ENCODE peak calls at places on chromosomes 11 and 22, in seven cellular contexts. I is effector CD4-positive, alpha-beta T cell; S is putamen; A is T-cell; N is CMK; W is stimulated activated CD4-positive, alpha-beta T cell treated with anti-CD3 and anti-CD28 coated beads, Interleukin-2, amount 100 ng/mL, for 48 hours; P is colonic mucosa. E is an unnamed sample.

GRCh38 chr11:3165152-3165705 is at the start of gene OSBPL5:
- DNase-seq in I (no peak), S (peak), A (peak), N (no peak), W (peak), P (peak), E (no peak)

GRCh38 chr11:113296447-113297205 is 17.8 kb upstream of the TTC12 start:
- DNase-seq in I (no peak), S (no peak), A (no peak), N (no peak), W (no peak), P (no peak), E (no peak)

GRCh38 chr22:26975865-26976264 is 318.5 kb downstream of the MIAT start:
- DNase-seq in I (no peak), S (no peak), A (no peak), N (no peak), W (no peak), P (no peak), E (no peak)

GRCh38 chr11:18752502-18752901 is 26.5 kb upstream of the IGSF22 start:
- DNase-seq in I (no peak), S (no peak), A (no peak), N (no peak), W (no peak), P (no peak), E (no peak)

GRCh38 chr11:40118780-40119179 is 1340.7 kb downstream of the LRRC4C start:
- DNase-seq in I (no peak), S (no peak), A (no peak), N (no peak), W (no peak), P (no peak), E (peak)

GRCh38 chr22:44403930-44404329 is 91.2 kb upstream of the SHISAL1 start:
- DNase-seq in I (no peak), S (no peak), A (no peak), N (no peak), W (no peak), P (no peak), E (no peak)

GRCh38 chr11:36684840-36685800 is 87.1 kb upstream of the RAG2 start:
- DNase-seq in I (no peak), S (no peak), A (peak), N (no peak), W (no peak), P (no peak), E (no peak)

GRCh38 chr11:122186439-122187080 is 70.5 kb upstream of the BLID start:
- DNase-seq in I (no peak), S (no peak), A (no peak), N (no peak), W (no peak), P (no peak), E (no peak)

GRCh38 chr11:3675971-3676370 is 4.8 kb upstream of the CHRNA10 start:
- DNase-seq in I (no peak), S (no peak), A (no peak), N (no peak), W (no peak), P (no peak), E (no peak)

GRCh38 chr11:47359162-47359561 is 6.7 kb upstream of the MYBPC3 start:
- DNase-seq in I (no peak), S (no peak), A (no peak), N (no peak), W (no peak), P (no peak), E (no peak)

GRCh38 chr22:23688571-23688970 is 2.2 kb upstream of the RGL4 start:
- DNase-seq in I (no peak), S (no peak), A (no peak), N (no peak), W (no peak), P (no peak), E (no peak)

GRCh38 chr11:116727990-116728389 is 44.8 kb downstream of the BUD13 start:
- DNase-seq in I (no peak), S (no peak), A (no peak), N (no peak), W (no peak), P (no peak), E (no peak)

GRCh38 chr11:82874646-82875523 is 25.3 kb downstream of the PRCP start:
- DNase-seq in I (no peak), S (no peak), A (no peak), N (no peak), W (no peak), P (no peak), E (no peak)

GRCh38 chr11:59172345-59173079 is 580 bp downstream of the DTX4 start:
- DNase-seq in I (peak), S (no peak), A (peak), N (no peak), W (no peak), P (peak), E (no peak)

GRCh38 chr11:93198221-93198650 is 445 bp upstream of the SLC36A4 start:
- DNase-seq in I (no peak), S (peak), A (no peak), N (no peak), W (no peak), P (no peak), E (no peak)

GRCh38 chr22:42367980-42368378 is 64.2 kb downstream of the NFAM1 start:
- DNase-seq in I (no peak), S (no peak), A (no peak), N (no peak), W (no peak), P (peak), E (no peak)

GRCh38 chr11:19702620-19703019 is 10.0 kb upstream of the NAV2 start:
- DNase-seq in I (no peak), S (no peak), A (no peak), N (no peak), W (no peak), P (no peak), E (no peak)

GRCh38 chr11:130816941-130817607 is 99.2 kb downstream of the SNX19 start:
- DNase-seq in I (no peak), S (no peak), A (no peak), N (no peak), W (no peak), P (no peak), E (no peak)

GRCh38 chr11:75160328-75160757 is 9.4 kb downstream of the SLCO2B1 start:
- DNase-seq in I (no peak), S (no peak), A (no peak), N (no peak), W (no peak), P (peak), E (no peak)

GRCh38 chr11:27464155-27464759 is 8.3 kb downstream of the LGR4 start:
- DNase-seq in I (no peak), S (no peak), A (no peak), N (no peak), W (no peak), P (peak), E (no peak)

GRCh38 chr11:130890039-130890745 is 26.1 kb downstream of the SNX19 start:
- DNase-seq in I (no peak), S (peak), A (no peak), N (no peak), W (no peak), P (no peak), E (no peak)

GRCh38 chr11:117328414-117329010 is 858 bp downstream of the CEP164 start:
- DNase-seq in I (no peak), S (no peak), A (no peak), N (no peak), W (no peak), P (peak), E (peak)

GRCh38 chr11:47378836-47379170 is 456 bp upstream of the SPI1 start:
- DNase-seq in I (no peak), S (no peak), A (no peak), N (no peak), W (no peak), P (no peak), E (no peak)

GRCh38 chr22:46074771-46075551 is 75.4 kb upstream of the PPARA start:
- DNase-seq in I (no peak), S (no peak), A (no peak), N (no peak), W (no peak), P (no peak), E (no peak)

GRCh38 chr22:49963647-49964026 is 3.1 kb downstream of the PIM3 start:
- DNase-seq in I (peak), S (no peak), A (no peak), N (no peak), W (no peak), P (peak), E (no peak)

GRCh38 chr22:40668611-40669390 is 10.5 kb upstream of the MCHR1 start:
- DNase-seq in I (no peak), S (no peak), A (no peak), N (no peak), W (no peak), P (no peak), E (no peak)

GRCh38 chr11:131467645-131468270 is 97.3 kb downstream of the NTM start:
- DNase-seq in I (no peak), S (no peak), A (no peak), N (no peak), W (no peak), P (no peak), E (no peak)

GRCh38 chr22:22751043-22751603 is 106.7 kb downstream of the GGTLC2 start:
- DNase-seq in I (no peak), S (no peak), A (no peak), N (no peak), W (no peak), P (no peak), E (no peak)

GRCh38 chr22:35203583-35203982 is 53.7 kb upstream of the HMGXB4 start:
- DNase-seq in I (no peak), S (no peak), A (no peak), N (no peak), W (no peak), P (no peak), E (no peak)

GRCh38 chr11:97364047-97364446 is 974.2 kb downstream of the JRKL start:
- DNase-seq in I (no peak), S (no peak), A (no peak), N (no peak), W (no peak), P (no peak), E (no peak)

GRCh38 chr11:73240190-73240781 is 22.2 kb downstream of the P2RY2 start:
- DNase-seq in I (no peak), S (no peak), A (no peak), N (no peak), W (no peak), P (no peak), E (no peak)

GRCh38 chr11:57513911-57514537 is 1.5 kb downstream of the SLC43A1 start:
- DNase-seq in I (no peak), S (no peak), A (peak), N (no peak), W (peak), P (peak), E (no peak)

GRCh38 chr11:19524171-19524671 is 188.4 kb upstream of the NAV2 start:
- DNase-seq in I (no peak), S (peak), A (no peak), N (no peak), W (no peak), P (no peak), E (no peak)

GRCh38 chr22:50314455-50315288 is 7.2 kb upstream of the PLXNB2 start:
- DNase-seq in I (peak), S (no peak), A (peak), N (peak), W (peak), P (peak), E (no peak)

GRCh38 chr11:66317322-66317765 is 500 bp upstream of the CD248 start:
- DNase-seq in I (no peak), S (no peak), A (peak), N (no peak), W (no peak), P (no peak), E (no peak)

GRCh38 chr22:40183029-40183581 is 5.4 kb downstream of the TNRC6B start:
- DNase-seq in I (no peak), S (no peak), A (no peak), N (no peak), W (no peak), P (no peak), E (no peak)

GRCh38 chr11:2378527-2379210 is 1.6 kb downstream of the CD81 start:
- DNase-seq in I (no peak), S (no peak), A (no peak), N (no peak), W (no peak), P (no peak), E (no peak)

GRCh38 chr11:66268953-66269906 is 791 bp downstream of the RAB1B start:
- DNase-seq in I (no peak), S (no peak), A (no peak), N (peak), W (no peak), P (no peak), E (no peak)

GRCh38 chr11:12287009-12287373 is 90.4 kb upstream of the PARVA start:
- DNase-seq in I (no peak), S (no peak), A (no peak), N (no peak), W (no peak), P (peak), E (no peak)

E was measured in LNCaP clone FGC.